ENCODE peak calls at places on chromosomes 5 and 9, in ten cellular contexts. S, P, W, Z, Q, G, R, D, B and A are unnamed samples.

GRCh38 chr5:69484891-69485290 is 7.7 kb upstream of the OCLN start:
- DNase-seq in S (no peak), Z (peak; percentile 50), D (no peak), B (no peak), Q (no peak), W (no peak), G (no peak), P (no peak), R (no peak), A (no peak)

GRCh38 chr9:69186841-69187611 is 12.9 kb downstream of the TJP2 start:
- DNase-seq in D (no peak), B (peak; percentile 54), S (no peak), Z (peak; percentile 58), Q (no peak), R (no peak), W (no peak), G (no peak), P (no peak), A (no peak)

GRCh38 chr9:35258665-35259474 is 97.1 kb downstream of the UNC13B start:
- DNase-seq in S (peak; percentile 79), G (peak; percentile 75), D (peak; percentile 87), B (peak; percentile 82), R (peak; percentile 79), Z (peak; percentile 89), P (peak; percentile 36), Q (peak; percentile 77), W (peak; percentile 75), A (peak; percentile 62)

GRCh38 chr5:74201334-74202081 is 439.0 kb downstream of the ENC1 start:
- DNase-seq in B (no peak), Z (no peak), S (no peak), P (peak; percentile 48), R (peak; percentile 74), G (peak; percentile 51), Q (no peak), D (peak; percentile 24), W (peak; percentile 71), A (no peak)

GRCh38 chr5:31380049-31380448 is 151.8 kb downstream of the DROSHA start:
- DNase-seq in D (no peak), R (no peak), Q (no peak), Z (no peak), P (no peak), G (no peak), B (no peak), S (no peak), W (no peak), A (no peak)

GRCh38 chr9:109315480-109315879 is 5.4 kb downstream of the EPB41L4B start:
- DNase-seq in R (no peak), W (no peak), D (no peak), S (no peak), Z (no peak), P (no peak), Q (no peak), G (no peak), B (no peak), A (no peak)

GRCh38 chr9:131262327-131263032 is 13.8 kb downstream of the FAM78A start:
- DNase-seq in B (no peak), W (no peak), Q (no peak), Z (no peak), P (no peak), R (no peak), S (no peak), D (no peak), G (no peak), A (no peak)

GRCh38 chr9:74940600-74940999 is 12.1 kb downstream of the C9orf40 start:
- DNase-seq in Z (no peak), D (peak; percentile 18), Q (no peak), B (no peak), S (no peak), P (no peak), R (no peak), G (no peak), W (no peak), A (no peak)

GRCh38 chr5:143244000-143244736 is 159.3 kb downstream of the NR3C1 start:
- DNase-seq in B (peak; percentile 96), P (peak; percentile 46), G (no peak), S (peak; percentile 81), D (peak; percentile 74), W (peak; percentile 32), R (peak; percentile 85), Z (peak; percentile 97), Q (no peak), A (no peak)

DNA sequence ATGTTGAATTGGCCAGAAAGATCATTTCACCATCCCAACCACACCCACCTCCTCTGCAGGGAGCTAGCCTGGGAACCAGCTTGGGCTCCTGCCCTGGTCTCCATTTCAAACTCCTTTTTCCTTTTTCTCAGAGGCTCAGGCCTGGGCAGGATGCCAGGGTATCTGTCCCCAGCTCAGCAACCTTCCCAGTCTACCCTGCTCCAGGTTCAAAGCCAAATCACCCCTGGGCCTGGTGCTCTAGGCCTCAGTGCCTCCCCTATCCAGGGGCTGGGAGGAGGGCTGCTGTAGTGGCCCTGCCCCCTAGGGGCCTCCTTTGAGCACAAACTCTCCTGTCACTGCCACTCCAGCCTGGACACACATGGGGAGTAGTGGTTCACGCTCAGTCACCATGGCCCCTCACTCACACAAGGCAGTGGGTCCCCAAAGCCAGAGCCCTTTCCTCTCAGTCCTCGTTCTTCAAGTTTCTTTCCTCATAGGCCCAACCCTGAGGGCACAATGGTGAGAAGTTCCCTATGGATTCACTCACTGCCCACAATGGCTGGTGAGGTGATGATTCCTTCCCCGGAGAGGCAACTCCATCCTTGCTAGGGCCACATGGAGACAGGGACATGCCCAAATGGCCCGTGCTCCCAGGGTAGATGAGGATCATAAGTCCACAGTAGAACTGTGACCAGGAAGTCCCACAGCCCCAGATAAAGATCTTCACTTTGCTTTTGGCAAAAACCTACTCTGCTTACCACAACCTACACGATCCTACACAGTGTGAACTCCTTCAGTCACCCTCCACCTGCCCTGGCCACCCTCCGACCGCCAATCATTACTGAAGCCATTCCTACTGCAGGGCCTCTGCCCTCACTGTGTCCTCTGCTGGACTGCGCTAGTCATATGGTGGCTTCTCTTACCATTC is 1.6 kb upstream of the ST6GALNAC4 start:
- DNase-seq in Z (peak; percentile 57), B (peak; percentile 71), W (no peak), P (no peak), R (no peak), G (no peak), Q (no peak), S (no peak), D (no peak), A (no peak)
- H3K4me1 ChIP-seq in Z (peaks cover 69% of the 10 kb centered on the region), B (peaks cover 37% of the 10 kb centered on the region), W (peaks cover 58% of the 10 kb centered on the region), P (no peaks in the 10 kb centered on the region), R (peaks cover 39% of the 10 kb centered on the region), G (peaks cover 6% of the 10 kb centered on the region), Q (peaks cover 57% of the 10 kb centered on the region), S (no peaks in the 10 kb centered on the region), D (peaks cover 12% of the 10 kb centered on the region), A (peaks cover 44% of the 10 kb centered on the region)

GRCh38 chr9:33158555-33159057 is 8.5 kb downstream of the B4GALT1 start:
- DNase-seq in D (no peak), R (no peak), S (no peak), G (no peak), Q (no peak), W (no peak), P (no peak), Z (no peak), B (no peak), A (no peak)
- H3K4me1 ChIP-seq in D (peaks cover 68% of the 10 kb centered on the region), R (peaks cover 93% of the 10 kb centered on the region), S (peaks cover 14% of the 10 kb centered on the region), G (peaks cover 35% of the 10 kb centered on the region), Q (peaks cover 94% of the 10 kb centered on the region), W (peaks cover 90% of the 10 kb centered on the region), P (peaks cover 6% of the 10 kb centered on the region), Z (peaks cover 77% of the 10 kb centered on the region), B (peaks cover 59% of the 10 kb centered on the region), A (peaks cover 65% of the 10 kb centered on the region)

GRCh38 chr9:34124923-34125322 is 1.6 kb downstream of the DCAF12 start:
- DNase-seq in R (no peak), B (peak; percentile 7), G (no peak), W (no peak), S (no peak), Z (no peak), P (no peak), D (peak; percentile 22), Q (no peak), A (no peak)
- H3K4me1 ChIP-seq in R (peaks cover 31% of the 10 kb centered on the region), B (peaks cover 4% of the 10 kb centered on the region), G (peaks cover 12% of the 10 kb centered on the region), W (peaks cover 37% of the 10 kb centered on the region), S (no peaks in the 10 kb centered on the region), Z (peaks cover 48% of the 10 kb centered on the region), P (no peaks in the 10 kb centered on the region), D (peaks cover 16% of the 10 kb centered on the region), Q (peaks cover 43% of the 10 kb centered on the region), A (peaks cover 41% of the 10 kb centered on the region)

DNA sequence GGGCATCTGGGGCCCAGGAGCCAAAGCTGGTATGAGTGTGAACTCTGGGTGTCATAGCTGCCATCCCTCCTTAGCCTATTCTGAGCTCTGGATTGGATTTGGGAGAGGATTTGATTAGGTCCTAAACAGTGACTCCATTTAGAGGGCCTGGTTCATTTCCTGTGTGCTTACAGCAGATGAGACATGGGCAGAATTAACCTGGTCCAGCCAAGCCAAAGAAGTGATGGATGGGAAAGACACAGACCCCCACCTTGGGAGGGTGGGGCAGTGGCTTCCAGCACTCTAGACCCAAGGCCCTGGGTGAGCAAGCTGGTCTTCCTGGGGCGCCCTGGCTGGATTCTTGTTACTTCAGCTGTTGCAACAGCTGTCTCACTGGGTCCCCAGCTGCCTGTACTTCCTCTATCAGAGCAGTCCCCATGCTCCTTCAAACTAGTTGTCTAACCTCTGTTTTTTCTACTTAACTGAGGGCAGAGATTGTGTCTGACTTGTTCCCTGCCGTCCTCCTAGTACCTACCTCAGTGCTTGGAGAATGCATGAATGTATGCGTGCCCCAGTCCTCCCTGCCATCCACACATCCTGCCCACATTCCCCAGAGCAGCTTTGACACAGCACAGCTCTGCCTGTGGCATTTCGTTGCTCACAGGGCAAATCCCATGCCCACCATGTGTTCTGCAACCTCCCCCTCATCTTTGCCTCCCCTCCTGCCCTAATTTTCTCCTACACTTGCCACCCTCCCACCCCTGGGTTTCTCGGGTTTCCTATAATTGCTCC is 115.9 kb downstream of the RGS3 start:
- DNase-seq in R (peak; percentile 71), Z (peak; percentile 64), G (no peak), S (no peak), P (peak; percentile 26), D (no peak), Q (no peak), B (no peak), W (peak; percentile 47), A (no peak)
- H3K4me1 ChIP-seq in R (peaks cover 55% of the 10 kb centered on the region), Z (peaks cover 47% of the 10 kb centered on the region), G (peaks cover 10% of the 10 kb centered on the region), S (peaks cover 6% of the 10 kb centered on the region), P (no peaks in the 10 kb centered on the region), D (peaks cover 24% of the 10 kb centered on the region), Q (peaks cover 69% of the 10 kb centered on the region), B (peaks cover 40% of the 10 kb centered on the region), W (peaks cover 52% of the 10 kb centered on the region), A (peaks cover 54% of the 10 kb centered on the region)

GRCh38 chr5:73158313-73158712 is 14.7 kb upstream of the TMEM174 start:
- DNase-seq in P (no peak), Q (no peak), S (no peak), Z (no peak), D (no peak), R (no peak), G (no peak), W (no peak), B (no peak), A (no peak)

GRCh38 chr5:73157399-73158303 is 15.3 kb upstream of the TMEM174 start:
- DNase-seq in W (no peak), B (no peak), G (no peak), Z (no peak), Q (no peak), D (no peak), S (no peak), P (no peak), R (no peak), A (no peak)

GRCh38 chr5:73154607-73155006 is 18.4 kb upstream of the TMEM174 start:
- DNase-seq in S (no peak), G (no peak), D (no peak), P (no peak), Z (no peak), B (no peak), Q (no peak), W (no peak), R (no peak), A (no peak)

GRCh38 chr5:73153513-73153912 is 19.5 kb upstream of the TMEM174 start:
- DNase-seq in S (no peak), Z (no peak), G (no peak), D (no peak), R (no peak), P (no peak), Q (no peak), W (no peak), B (no peak), A (no peak)

GRCh38 chr5:73155541-73156222 is 17.3 kb upstream of the TMEM174 start:
- DNase-seq in S (no peak), B (no peak), W (no peak), P (no peak), G (no peak), Z (no peak), R (no peak), Q (no peak), D (no peak), A (no peak)
- H3K4me1 ChIP-seq in S (no peaks in the 10 kb centered on the region), B (no peaks in the 10 kb centered on the region), W (no peaks in the 10 kb centered on the region), P (no peaks in the 10 kb centered on the region), G (no peaks in the 10 kb centered on the region), Z (no peaks in the 10 kb centered on the region), R (no peaks in the 10 kb centered on the region), Q (no peaks in the 10 kb centered on the region), D (no peaks in the 10 kb centered on the region), A (peaks cover 12% of the 10 kb centered on the region)